ENCODE peak calls at places on chromosomes 16 and 17, in ten cellular contexts. One of them, this sample, is unnamed. For H3K36me3 and H3K27me3, the result is how much of the 10 kb centered on the place peaks cover.

GRCh38 chr16:84446086-84446485 is 58.4 kb downstream of the MEAK7 start:
- DNase-seq in GM23248: peak
- DNase-seq in vagina: no peak
- DNase-seq in uterus: no peak
- DNase-seq in ovary: no peak
- DNase-seq in fibroblast of lung: no peak
- DNase-seq in left ventricle myocardium inferior: no peak
- DNase-seq in stomach: no peak
- DNase-seq in heart right ventricle: no peak
- DNase-seq in DND-41: no peak
- DNase-seq in this sample: no peak

GRCh38 chr17:19508327-19508867 is 25.3 kb upstream of the SLC47A1 start:
- DNase-seq in stomach: no peak
- DNase-seq in GM23248: no peak
- DNase-seq in vagina: no peak
- DNase-seq in fibroblast of lung: no peak
- DNase-seq in uterus: peak
- DNase-seq in ovary: peak
- DNase-seq in DND-41: no peak
- DNase-seq in left ventricle myocardium inferior: peak
- DNase-seq in heart right ventricle: peak
- DNase-seq in this sample: peak

GRCh38 chr17:68585643-68586042 is 15.5 kb downstream of the FAM20A start:
- DNase-seq in uterus: no peak
- DNase-seq in DND-41: no peak
- DNase-seq in heart right ventricle: no peak
- DNase-seq in left ventricle myocardium inferior: no peak
- DNase-seq in stomach: no peak
- DNase-seq in ovary: no peak
- DNase-seq in GM23248: peak
- DNase-seq in vagina: no peak
- DNase-seq in fibroblast of lung: no peak
- DNase-seq in this sample: no peak

GRCh38 chr17:59853168-59853918 is 39.4 kb downstream of the TUBD1 start:
- DNase-seq in fibroblast of lung: peak
- DNase-seq in DND-41: peak
- DNase-seq in vagina: no peak
- DNase-seq in left ventricle myocardium inferior: no peak
- DNase-seq in uterus: no peak
- DNase-seq in ovary: no peak
- DNase-seq in heart right ventricle: no peak
- DNase-seq in GM23248: peak
- DNase-seq in stomach: peak
- DNase-seq in this sample: peak

GRCh38 chr16:82700541-82701240 is 73.9 kb downstream of the CDH13 start:
- DNase-seq in DND-41: no peak
- DNase-seq in left ventricle myocardium inferior: no peak
- DNase-seq in vagina: no peak
- DNase-seq in stomach: no peak
- DNase-seq in ovary: no peak
- DNase-seq in heart right ventricle: no peak
- DNase-seq in fibroblast of lung: peak
- DNase-seq in uterus: no peak
- DNase-seq in GM23248: peak
- DNase-seq in this sample: no peak

GRCh38 chr17:57881783-57882291 is 32.0 kb upstream of the MRPS23 start:
- DNase-seq in left ventricle myocardium inferior: no peak
- DNase-seq in vagina: no peak
- DNase-seq in stomach: no peak
- DNase-seq in uterus: no peak
- DNase-seq in DND-41: no peak
- DNase-seq in fibroblast of lung: no peak
- DNase-seq in ovary: no peak
- DNase-seq in GM23248: no peak
- DNase-seq in heart right ventricle: peak
- DNase-seq in this sample: no peak

GRCh38 chr17:81153340-81153803 is 11.9 kb upstream of the PVALEF start:
- DNase-seq in DND-41: no peak
- DNase-seq in GM23248: peak
- DNase-seq in left ventricle myocardium inferior: no peak
- DNase-seq in uterus: no peak
- DNase-seq in fibroblast of lung: peak
- DNase-seq in vagina: no peak
- DNase-seq in ovary: no peak
- DNase-seq in stomach: no peak
- DNase-seq in heart right ventricle: no peak
- DNase-seq in this sample: peak

GRCh38 chr16:10923650-10924214 is 18.5 kb downstream of the DEXI start:
- DNase-seq in fibroblast of lung: no peak
- DNase-seq in GM23248: peak
- DNase-seq in DND-41: no peak
- DNase-seq in vagina: no peak
- DNase-seq in ovary: peak
- DNase-seq in heart right ventricle: peak
- DNase-seq in stomach: peak
- DNase-seq in uterus: no peak
- DNase-seq in left ventricle myocardium inferior: peak
- DNase-seq in this sample: no peak

GRCh38 chr17:82658796-82659452 is 10.7 kb upstream of the WDR45B start:
- DNase-seq in left ventricle myocardium inferior: no peak
- DNase-seq in stomach: no peak
- DNase-seq in DND-41: no peak
- DNase-seq in GM23248: no peak
- DNase-seq in heart right ventricle: no peak
- DNase-seq in fibroblast of lung: no peak
- DNase-seq in vagina: no peak
- DNase-seq in ovary: no peak
- DNase-seq in uterus: no peak
- DNase-seq in this sample: no peak

GRCh38 chr17:69607162-69607834 is 192.8 kb downstream of the MAP2K6 start:
- DNase-seq in stomach: peak
- DNase-seq in DND-41: peak
- DNase-seq in fibroblast of lung: peak
- DNase-seq in GM23248: peak
- DNase-seq in uterus: peak
- DNase-seq in left ventricle myocardium inferior: peak
- DNase-seq in heart right ventricle: peak
- DNase-seq in vagina: no peak
- DNase-seq in ovary: peak
- DNase-seq in this sample: peak

GRCh38 chr17:8474826-8475225 is 39.1 kb downstream of the NDEL1 start:
- DNase-seq in ovary: no peak
- DNase-seq in DND-41: no peak
- DNase-seq in stomach: no peak
- DNase-seq in left ventricle myocardium inferior: no peak
- DNase-seq in vagina: no peak
- DNase-seq in GM23248: no peak
- DNase-seq in fibroblast of lung: no peak
- DNase-seq in uterus: no peak
- DNase-seq in heart right ventricle: no peak
- DNase-seq in this sample: peak
- H3K36me3 ChIP-seq in ovary: under half
- H3K36me3 ChIP-seq in DND-41: half or more
- H3K36me3 ChIP-seq in stomach: half or more
- H3K36me3 ChIP-seq in left ventricle myocardium inferior: half or more
- H3K36me3 ChIP-seq in vagina: half or more
- H3K36me3 ChIP-seq in GM23248: under half
- H3K36me3 ChIP-seq in fibroblast of lung: under half
- H3K36me3 ChIP-seq in uterus: under half
- H3K36me3 ChIP-seq in heart right ventricle: half or more
- H3K36me3 ChIP-seq in this sample: under half

DNA sequence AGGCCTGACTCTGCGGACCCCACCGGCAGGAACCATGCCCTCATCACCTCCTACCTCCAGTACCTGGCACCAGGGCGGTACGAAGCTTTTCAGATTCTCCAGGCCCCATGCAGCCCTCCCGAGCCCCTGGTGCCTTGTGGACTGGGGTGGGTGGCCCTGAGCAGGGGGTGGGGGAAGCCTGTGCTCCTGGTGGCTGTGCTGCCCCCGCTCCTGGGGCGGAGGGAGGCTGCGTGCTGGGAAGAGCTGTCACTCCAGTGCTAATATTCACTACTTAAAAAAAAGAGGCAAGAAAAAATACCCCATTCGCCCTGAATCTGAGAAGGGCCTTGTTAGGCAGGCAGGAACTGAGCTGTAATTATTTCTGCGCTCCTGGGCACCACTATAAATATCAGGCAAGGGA is 111.8 kb downstream of the ENGASE start:
- DNase-seq in uterus: no peak
- DNase-seq in stomach: no peak
- DNase-seq in vagina: no peak
- DNase-seq in fibroblast of lung: no peak
- DNase-seq in DND-41: no peak
- DNase-seq in heart right ventricle: no peak
- DNase-seq in left ventricle myocardium inferior: no peak
- DNase-seq in ovary: no peak
- DNase-seq in GM23248: no peak
- DNase-seq in this sample: no peak
- H3K27me3 ChIP-seq in uterus: under half
- H3K27me3 ChIP-seq in stomach: half or more
- H3K27me3 ChIP-seq in vagina: under half
- H3K27me3 ChIP-seq in fibroblast of lung: under half
- H3K27me3 ChIP-seq in DND-41: under half
- H3K27me3 ChIP-seq in heart right ventricle: half or more
- H3K27me3 ChIP-seq in left ventricle myocardium inferior: half or more
- H3K27me3 ChIP-seq in ovary: under half
- H3K27me3 ChIP-seq in GM23248: half or more
- H3K27me3 ChIP-seq in this sample: under half

GRCh38 chr17:75227729-75228128 is 22.2 kb downstream of the NUP85 start:
- DNase-seq in fibroblast of lung: no peak
- DNase-seq in GM23248: no peak
- DNase-seq in stomach: no peak
- DNase-seq in ovary: no peak
- DNase-seq in vagina: no peak
- DNase-seq in heart right ventricle: no peak
- DNase-seq in uterus: no peak
- DNase-seq in left ventricle myocardium inferior: no peak
- DNase-seq in DND-41: no peak
- DNase-seq in this sample: no peak

GRCh38 chr17:75224983-75225382 is 19.5 kb downstream of the NUP85 start:
- DNase-seq in heart right ventricle: no peak
- DNase-seq in vagina: no peak
- DNase-seq in left ventricle myocardium inferior: no peak
- DNase-seq in fibroblast of lung: no peak
- DNase-seq in GM23248: no peak
- DNase-seq in stomach: no peak
- DNase-seq in DND-41: no peak
- DNase-seq in ovary: no peak
- DNase-seq in uterus: no peak
- DNase-seq in this sample: peak

GRCh38 chr17:75231071-75231470 is 25.6 kb downstream of the NUP85 start:
- DNase-seq in DND-41: no peak
- DNase-seq in left ventricle myocardium inferior: no peak
- DNase-seq in stomach: no peak
- DNase-seq in fibroblast of lung: no peak
- DNase-seq in uterus: no peak
- DNase-seq in GM23248: no peak
- DNase-seq in ovary: no peak
- DNase-seq in heart right ventricle: no peak
- DNase-seq in vagina: no peak
- DNase-seq in this sample: no peak

GRCh38 chr17:75228847-75229246 is 23.4 kb downstream of the NUP85 start:
- DNase-seq in GM23248: no peak
- DNase-seq in left ventricle myocardium inferior: no peak
- DNase-seq in stomach: no peak
- DNase-seq in heart right ventricle: no peak
- DNase-seq in ovary: no peak
- DNase-seq in vagina: no peak
- DNase-seq in DND-41: no peak
- DNase-seq in fibroblast of lung: no peak
- DNase-seq in uterus: no peak
- DNase-seq in this sample: no peak

DNA sequence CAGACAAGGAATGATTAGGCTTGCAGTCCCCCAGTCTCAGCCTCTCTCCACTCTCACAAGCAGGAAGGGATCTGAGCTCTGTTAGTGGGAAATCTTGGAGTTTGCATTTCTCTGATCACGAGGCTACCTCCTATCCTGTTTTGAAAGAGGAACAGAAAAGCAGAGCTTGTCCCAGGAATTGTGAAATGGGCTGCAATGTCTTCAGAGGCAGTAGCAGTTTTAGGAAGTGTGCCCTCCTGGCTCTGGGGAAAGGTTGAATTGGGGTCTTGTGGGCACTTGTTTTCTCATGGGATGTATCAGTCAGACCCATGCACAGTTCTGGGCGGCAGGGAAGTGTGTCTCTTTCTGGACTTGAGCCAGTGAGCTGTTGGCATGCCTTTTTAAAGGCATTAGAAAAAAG is 22.8 kb downstream of the NUP85 start:
- DNase-seq in fibroblast of lung: no peak
- DNase-seq in vagina: no peak
- DNase-seq in DND-41: no peak
- DNase-seq in heart right ventricle: no peak
- DNase-seq in left ventricle myocardium inferior: no peak
- DNase-seq in stomach: no peak
- DNase-seq in uterus: no peak
- DNase-seq in ovary: no peak
- DNase-seq in GM23248: no peak
- DNase-seq in this sample: no peak
- H3K36me3 ChIP-seq in fibroblast of lung: under half
- H3K36me3 ChIP-seq in vagina: half or more
- H3K36me3 ChIP-seq in DND-41: half or more
- H3K36me3 ChIP-seq in heart right ventricle: half or more
- H3K36me3 ChIP-seq in left ventricle myocardium inferior: half or more
- H3K36me3 ChIP-seq in stomach: half or more
- H3K36me3 ChIP-seq in uterus: under half
- H3K36me3 ChIP-seq in ovary: under half
- H3K36me3 ChIP-seq in GM23248: under half
- H3K36me3 ChIP-seq in this sample: half or more

GRCh38 chr17:7956208-7956965 is 24.4 kb downstream of the CNTROB start:
- DNase-seq in ovary: no peak
- DNase-seq in fibroblast of lung: peak
- DNase-seq in left ventricle myocardium inferior: peak
- DNase-seq in heart right ventricle: peak
- DNase-seq in stomach: no peak
- DNase-seq in vagina: no peak
- DNase-seq in DND-41: no peak
- DNase-seq in GM23248: no peak
- DNase-seq in uterus: peak
- DNase-seq in this sample: no peak
- H3K27me3 ChIP-seq in ovary: under half
- H3K27me3 ChIP-seq in fibroblast of lung: under half
- H3K27me3 ChIP-seq in left ventricle myocardium inferior: under half
- H3K27me3 ChIP-seq in heart right ventricle: under half
- H3K27me3 ChIP-seq in stomach: under half
- H3K27me3 ChIP-seq in vagina: under half
- H3K27me3 ChIP-seq in DND-41: under half
- H3K27me3 ChIP-seq in GM23248: under half
- H3K27me3 ChIP-seq in uterus: under half
- H3K27me3 ChIP-seq in this sample: under half

GRCh38 chr16:4379001-4379688 is 7.5 kb downstream of the VASN start:
- DNase-seq in DND-41: no peak
- DNase-seq in ovary: no peak
- DNase-seq in vagina: no peak
- DNase-seq in left ventricle myocardium inferior: no peak
- DNase-seq in heart right ventricle: peak
- DNase-seq in stomach: no peak
- DNase-seq in fibroblast of lung: no peak
- DNase-seq in GM23248: no peak
- DNase-seq in uterus: no peak
- DNase-seq in this sample: peak
- H3K36me3 ChIP-seq in DND-41: under half
- H3K36me3 ChIP-seq in ovary: under half
- H3K36me3 ChIP-seq in vagina: under half
- H3K36me3 ChIP-seq in left ventricle myocardium inferior: under half
- H3K36me3 ChIP-seq in heart right ventricle: under half
- H3K36me3 ChIP-seq in stomach: under half
- H3K36me3 ChIP-seq in fibroblast of lung: under half
- H3K36me3 ChIP-seq in GM23248: under half
- H3K36me3 ChIP-seq in uterus: under half
- H3K36me3 ChIP-seq in this sample: under half

This sample was measured in H7.